ENCODE peak calls at places on chromosomes 4 and X, in four cellular contexts. O is K562, I is H1, A is SK-N-SH. M is an unnamed sample.

GRCh38 chr4:154854362-154854761 is 73.3 kb downstream of the RBM46 start:
- DNase-seq in O (no peak), I (no peak), A (peak; percentile 26), M (no peak)

GRCh38 chrX:115968436-115969252 is 201.9 kb upstream of the AGTR2 start:
- DNase-seq in O (no peak), I (peak; percentile 72), A (peak; percentile 76), M (peak; percentile 90)

GRCh38 chrX:130799393-130799792 is 103.6 kb downstream of the ENOX2 start:
- DNase-seq in O (no peak), I (no peak), A (no peak), M (no peak)

GRCh38 chr4:83108101-83108861 is 6.2 kb downstream of the PLAC8 start:
- DNase-seq in O (no peak), I (no peak), A (no peak), M (no peak)

GRCh38 chr4:102222838-102223237 is 122.4 kb downstream of the SLC39A8 start:
- DNase-seq in O (no peak), I (no peak), A (no peak), M (no peak)

GRCh38 chr4:88382621-88383020 is 4.0 kb downstream of the HERC6 start:
- DNase-seq in O (no peak), I (no peak), A (no peak), M (no peak)

GRCh38 chr4:14592950-14593349 is 409.3 kb upstream of the CPEB2 start:
- DNase-seq in O (no peak), I (no peak), A (no peak), M (no peak)

GRCh38 chr4:2087170-2087569 is 28.0 kb downstream of the NAT8L start:
- DNase-seq in O (no peak), I (no peak), A (no peak), M (no peak)

GRCh38 chr4:54104907-54105306 is 4.9 kb downstream of the GSX2 start:
- DNase-seq in O (no peak), I (no peak), A (no peak), M (no peak)

GRCh38 chr4:79958511-79959264 is 114.3 kb downstream of the ANTXR2 start:
- DNase-seq in O (no peak), I (no peak), A (no peak), M (no peak)

GRCh38 chr4:2388430-2389182 is 29.8 kb downstream of the ZFYVE28 start:
- DNase-seq in O (no peak), I (no peak), A (no peak), M (no peak)

GRCh38 chrX:114344756-114345155 is 239.1 kb upstream of the HTR2C start:
- DNase-seq in O (peak; percentile 24), I (no peak), A (peak; percentile 31), M (peak; percentile 27)

GRCh38 chr4:147570616-147571015 is 46.6 kb upstream of the TMEM184C start:
- DNase-seq in O (no peak), I (no peak), A (no peak), M (no peak)

DNA sequence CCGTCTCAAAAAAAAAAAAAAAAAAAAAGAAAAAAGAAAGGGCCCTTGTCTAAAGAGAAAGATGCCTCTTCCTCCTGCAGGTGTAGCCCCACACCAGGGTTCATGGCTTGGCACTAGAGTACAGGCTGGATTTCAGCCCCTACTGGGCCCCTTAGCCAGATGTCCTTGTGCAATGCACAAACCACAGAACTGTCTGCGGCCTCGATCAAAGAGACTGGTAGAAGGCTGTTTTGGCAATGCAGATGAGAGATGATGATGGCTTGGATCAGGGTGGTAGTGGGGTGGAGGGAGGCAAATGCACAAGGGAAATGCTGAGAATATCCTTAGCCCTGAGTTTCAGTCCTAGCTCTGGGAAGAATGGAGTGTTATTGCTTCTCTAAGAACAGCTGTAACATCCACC is 26.5 kb upstream of the TSR2 start:
- DNase-seq in O (no peak), I (no peak), A (no peak), M (no peak)
- TF ChIP-seq YY1 in O (no peak), I (no peak), A (no peak), M (no peak)

GRCh38 chr4:112515278-112516075 is 503 bp downstream of the NEUROG2 start:
- DNase-seq in O (peak; percentile 30), I (peak; percentile 79), A (peak; percentile 75), M (no peak)

GRCh38 chr4:112514449-112515277 is 1.3 kb downstream of the NEUROG2 start:
- DNase-seq in O (no peak), I (peak; percentile 75), A (peak; percentile 64), M (no peak)

GRCh38 chr4:112516401-112517066 is 554 bp upstream of the NEUROG2 start:
- DNase-seq in O (peak; percentile 20), I (peak; percentile 81), A (peak; percentile 81), M (no peak)

GRCh38 chr4:112516076-112516385 is at the start of gene NEUROG2:
- DNase-seq in O (no peak), I (no peak), A (peak; percentile 72), M (no peak)

DNA sequence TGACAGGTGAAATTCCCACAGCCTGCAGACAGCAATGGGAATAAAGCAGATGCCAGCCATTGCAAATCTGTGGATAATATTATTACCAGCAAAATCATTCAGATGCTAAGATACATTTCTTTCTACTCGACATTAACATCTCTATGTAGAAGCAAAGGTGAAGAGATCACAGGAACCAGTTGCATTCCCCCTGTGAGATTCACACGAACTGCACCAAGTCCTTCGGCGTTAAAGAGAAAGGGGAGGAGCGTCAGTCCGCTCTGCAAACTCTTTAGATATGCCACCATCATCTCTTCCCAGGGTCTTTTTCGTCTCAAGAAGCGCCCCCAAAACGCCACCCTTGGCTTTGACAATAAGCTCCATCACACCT is 1.9 kb downstream of the NEUROG2 start:
- DNase-seq in O (no peak), I (peak; percentile 48), A (peak; percentile 33), M (no peak)
- H3K4me1 ChIP-seq in O (peaks cover 36% of the 10 kb centered on the region), I (peaks cover 33% of the 10 kb centered on the region), A (peaks cover 40% of the 10 kb centered on the region), M (peaks cover 4% of the 10 kb centered on the region)

GRCh38 chr4:94390804-94391410 is 48.3 kb upstream of the HPGDS start:
- DNase-seq in O (peak; percentile 23), I (no peak), A (peak; percentile 20), M (no peak)
- TF ChIP-seq YY1 in O (no peak), I (no peak), A (no peak), M (no peak)

DNA sequence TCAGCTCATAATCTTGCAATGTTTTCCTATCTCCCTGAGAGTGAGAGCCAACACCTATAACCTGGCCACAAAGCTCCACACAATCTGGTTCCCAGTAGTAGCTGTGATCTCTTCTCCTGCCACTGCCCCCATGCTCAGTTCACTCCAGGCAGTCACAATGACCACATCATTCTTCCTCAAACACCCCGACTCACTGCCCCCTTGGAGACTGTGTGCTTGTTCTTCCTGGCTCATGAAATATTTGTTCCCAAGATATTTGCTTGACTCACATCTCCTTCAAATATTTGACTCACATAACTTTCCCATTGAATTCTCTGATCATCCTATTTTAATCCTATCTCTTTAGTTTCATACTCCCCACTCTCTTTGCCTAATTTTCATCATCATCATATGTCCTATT is 173.7 kb downstream of the AREG start:
- DNase-seq in O (no peak), I (no peak), A (no peak), M (no peak)
- H3K4me1 ChIP-seq in O (no peaks in the 10 kb centered on the region), I (no peaks in the 10 kb centered on the region), A (no peaks in the 10 kb centered on the region), M (no peaks in the 10 kb centered on the region)

GRCh38 chr4:8315343-8316250 is 46.0 kb downstream of the HTRA3 start:
- DNase-seq in O (no peak), I (peak; percentile 58), A (peak; percentile 64), M (peak; percentile 72)
- TF ChIP-seq YY1 in O (no peak), I (no peak), A (no peak), M (no peak)

DNA sequence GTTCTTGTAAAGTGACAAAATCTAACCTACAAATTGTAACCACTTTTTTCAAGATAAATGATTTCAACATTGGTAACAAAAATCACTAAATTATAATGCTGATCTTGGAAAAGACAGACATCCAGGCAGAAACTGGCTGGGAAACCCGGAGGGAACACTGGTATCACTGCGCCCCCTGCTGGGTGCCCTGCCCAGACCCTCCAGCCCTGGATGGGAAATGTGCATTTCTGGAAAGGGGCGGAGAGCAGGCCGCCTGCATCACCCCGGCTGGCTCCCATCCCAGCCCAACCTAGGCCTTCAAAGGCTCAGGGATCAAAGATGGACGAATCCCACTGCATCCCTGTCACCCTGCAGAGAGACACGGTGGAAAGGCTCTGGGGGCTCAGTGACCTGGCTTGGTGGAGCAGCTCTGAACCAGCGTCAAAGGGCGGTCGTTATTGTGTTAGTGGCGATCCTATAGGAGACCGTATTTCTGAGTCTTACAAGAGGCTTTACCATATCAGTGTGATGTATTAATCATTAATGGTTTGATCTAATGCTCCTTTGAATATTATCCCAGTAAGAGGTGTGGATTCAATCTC is 37.3 kb downstream of the ACOX3 start:
- DNase-seq in O (peak; percentile 91), I (peak; percentile 93), A (peak; percentile 96), M (peak; percentile 61)
- H3K4me1 ChIP-seq in O (peaks cover 13% of the 10 kb centered on the region), I (no peaks in the 10 kb centered on the region), A (peaks cover 14% of the 10 kb centered on the region), M (peaks cover 3% of the 10 kb centered on the region)

DNA sequence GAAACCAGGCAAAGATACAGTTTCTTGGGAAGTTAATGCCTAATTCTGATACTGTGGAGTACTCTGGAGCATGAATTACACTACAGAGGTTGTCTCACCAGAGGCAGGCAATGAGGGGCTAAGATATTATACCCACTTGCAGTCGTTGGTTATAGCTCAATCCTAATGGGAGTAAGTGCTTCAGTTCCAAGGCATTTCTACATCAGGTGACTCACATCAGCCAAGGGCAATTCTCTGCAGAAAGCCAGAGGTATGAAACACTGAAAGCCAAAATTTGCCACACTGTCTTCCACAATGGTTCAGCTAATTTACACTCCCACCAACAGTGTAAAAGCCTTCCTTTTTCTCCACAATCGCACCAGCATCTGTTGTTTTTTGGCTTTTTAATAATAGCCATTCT is 174.0 kb upstream of the IL15 start:
- DNase-seq in O (no peak), I (no peak), A (no peak), M (no peak)
- TF ChIP-seq YY1 in O (no peak), I (no peak), A (no peak), M (no peak)

GRCh38 chr4:140082399-140082758 is 71.6 kb downstream of the MAML3 start:
- DNase-seq in O (no peak), I (no peak), A (peak; percentile 34), M (no peak)

GRCh38 chr4:140085924-140086323 is 68.1 kb downstream of the MAML3 start:
- DNase-seq in O (no peak), I (no peak), A (no peak), M (no peak)

GRCh38 chr4:140083320-140083719 is 70.7 kb downstream of the MAML3 start:
- DNase-seq in O (no peak), I (no peak), A (no peak), M (no peak)

GRCh38 chr4:140085062-140085622 is 68.8 kb downstream of the MAML3 start:
- DNase-seq in O (no peak), I (no peak), A (no peak), M (no peak)

DNA sequence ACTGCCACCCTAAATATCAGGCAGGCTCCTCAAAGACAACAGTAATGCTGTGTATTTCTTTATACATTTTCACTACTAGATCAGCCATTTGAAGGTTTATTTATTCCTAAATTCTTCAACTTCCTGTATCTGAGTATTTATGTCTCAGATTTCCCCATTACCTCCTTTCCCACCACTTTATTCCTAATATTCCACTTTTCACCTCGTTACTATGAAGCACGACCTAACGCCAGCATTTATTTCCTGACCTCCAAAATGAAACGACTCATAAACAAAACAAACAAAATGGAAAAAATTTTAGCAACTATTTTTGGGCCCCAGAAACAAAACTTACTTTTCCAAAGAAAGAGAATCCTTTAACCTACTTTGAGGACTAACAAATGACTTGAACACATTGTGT is 69.6 kb downstream of the MAML3 start:
- DNase-seq in O (no peak), I (no peak), A (no peak), M (no peak)
- H3K4me1 ChIP-seq in O (no peaks in the 10 kb centered on the region), I (peaks cover 3% of the 10 kb centered on the region), A (peaks cover 40% of the 10 kb centered on the region), M (peaks cover 3% of the 10 kb centered on the region)